ENCODE peak calls at places on chromosomes 1 and 21, in seven cellular contexts. K is fibroblast of lung; G is A549; H is epithelial cell of esophagus; N is pancreas; C is AG09319; D is CD8-positive, alpha-beta T cell. W is an unnamed sample.

GRCh38 chr21:42347601-42348327 is 3.0 kb downstream of the TFF2 start:
- DNase-seq in H (no peak), K (no peak), N (no peak), C (no peak), G (no peak), D (no peak), W (no peak)

GRCh38 chr1:50700226-50701020 is 259.6 kb downstream of the FAF1 start:
- DNase-seq in C (no peak), G (no peak), H (no peak), D (no peak), K (no peak), N (no peak), W (no peak)

GRCh38 chr1:11898831-11899467 is 27.3 kb downstream of the KIAA2013 start:
- DNase-seq in C (no peak), K (no peak), N (no peak), H (peak; percentile 24), D (no peak), G (no peak), W (no peak)

GRCh38 chr1:168819668-168820067 is 90.7 kb upstream of the DPT start:
- DNase-seq in C (no peak), H (no peak), G (no peak), K (no peak), N (no peak), D (no peak), W (no peak)

GRCh38 chr1:93603106-93603505 is 78.5 kb downstream of the BCAR3 start:
- DNase-seq in G (no peak), K (no peak), N (no peak), H (no peak), C (no peak), D (no peak), W (no peak)

GRCh38 chr1:161676441-161676840 is 13.5 kb downstream of the FCGR2B start:
- DNase-seq in C (no peak), K (no peak), N (no peak), D (no peak), G (no peak), H (no peak), W (no peak)

GRCh38 chr1:99441234-99442095 is 177.2 kb downstream of the PLPPR4 start:
- DNase-seq in H (peak; percentile 2), C (no peak), D (no peak), N (no peak), K (peak; percentile 22), G (no peak), W (no peak)

GRCh38 chr1:198686069-198686728 is 47.4 kb downstream of the PTPRC start:
- DNase-seq in C (no peak), K (peak; percentile 72), N (no peak), D (no peak), G (peak; percentile 30), H (peak; percentile 55), W (no peak)

GRCh38 chr1:161119017-161119378 is 1.1 kb downstream of the NIT1 start:
- DNase-seq in G (no peak), N (peak; percentile 53), C (no peak), K (no peak), D (no peak), H (peak; percentile 35), W (peak; percentile 52)

GRCh38 chr1:202010042-202011015 is at the start of gene ELF3:
- DNase-seq in H (peak; percentile 90), C (no peak), G (peak; percentile 100), K (no peak), N (peak; percentile 97), D (no peak), W (no peak)

GRCh38 chr1:1223321-1223720 is 8.5 kb downstream of the SDF4 start:
- DNase-seq in H (no peak), C (no peak), G (no peak), K (no peak), N (no peak), D (no peak), W (no peak)

GRCh38 chr1:153639280-153639679 is 5.4 kb downstream of the CHTOP start:
- DNase-seq in C (no peak), D (no peak), N (no peak), H (no peak), K (no peak), G (no peak), W (no peak)

GRCh38 chr21:46096997-46097825 is 701 bp upstream of the COL6A2 start:
- DNase-seq in D (peak; percentile 10), C (no peak), N (no peak), K (peak; percentile 40), H (no peak), G (no peak), W (peak; percentile 17)

GRCh38 chr21:17463441-17463840 is 49.4 kb upstream of the CXADR start:
- DNase-seq in H (peak; percentile 70), N (no peak), C (peak; percentile 64), G (peak; percentile 30), D (no peak), K (peak; percentile 71), W (no peak)

GRCh38 chr1:158068918-158069317 is 75.5 kb downstream of the KIRREL1 start:
- DNase-seq in C (no peak), G (no peak), H (no peak), N (no peak), K (no peak), D (no peak), W (no peak)

GRCh38 chr1:171739646-171740045 is 2.2 kb downstream of the VAMP4 start:
- DNase-seq in H (peak; percentile 16), K (peak; percentile 45), C (no peak), D (no peak), G (no peak), N (no peak), W (no peak)

GRCh38 chr1:76901158-76901767 is 34.0 kb downstream of the ST6GALNAC5 start:
- DNase-seq in H (peak; percentile 76), C (no peak), G (peak; percentile 43), D (peak; percentile 26), N (no peak), K (peak; percentile 60), W (no peak)

GRCh38 chr21:25934771-25935224 is 200.0 kb downstream of the GABPA start:
- DNase-seq in C (peak; percentile 67), N (peak; percentile 62), H (peak; percentile 97), G (peak; percentile 58), D (no peak), K (peak; percentile 97), W (peak; percentile 84)

GRCh38 chr1:223732993-223733798 is 20.9 kb downstream of the CAPN2 start:
- DNase-seq in C (no peak), N (no peak), K (peak; percentile 56), H (no peak), G (no peak), D (no peak), W (peak; percentile 47)

GRCh38 chr21:45378258-45378966 is 26.6 kb upstream of the COL18A1 start:
- DNase-seq in N (peak; percentile 8), G (peak; percentile 43), H (no peak), D (no peak), C (peak; percentile 86), K (peak; percentile 37), W (no peak)

DNA sequence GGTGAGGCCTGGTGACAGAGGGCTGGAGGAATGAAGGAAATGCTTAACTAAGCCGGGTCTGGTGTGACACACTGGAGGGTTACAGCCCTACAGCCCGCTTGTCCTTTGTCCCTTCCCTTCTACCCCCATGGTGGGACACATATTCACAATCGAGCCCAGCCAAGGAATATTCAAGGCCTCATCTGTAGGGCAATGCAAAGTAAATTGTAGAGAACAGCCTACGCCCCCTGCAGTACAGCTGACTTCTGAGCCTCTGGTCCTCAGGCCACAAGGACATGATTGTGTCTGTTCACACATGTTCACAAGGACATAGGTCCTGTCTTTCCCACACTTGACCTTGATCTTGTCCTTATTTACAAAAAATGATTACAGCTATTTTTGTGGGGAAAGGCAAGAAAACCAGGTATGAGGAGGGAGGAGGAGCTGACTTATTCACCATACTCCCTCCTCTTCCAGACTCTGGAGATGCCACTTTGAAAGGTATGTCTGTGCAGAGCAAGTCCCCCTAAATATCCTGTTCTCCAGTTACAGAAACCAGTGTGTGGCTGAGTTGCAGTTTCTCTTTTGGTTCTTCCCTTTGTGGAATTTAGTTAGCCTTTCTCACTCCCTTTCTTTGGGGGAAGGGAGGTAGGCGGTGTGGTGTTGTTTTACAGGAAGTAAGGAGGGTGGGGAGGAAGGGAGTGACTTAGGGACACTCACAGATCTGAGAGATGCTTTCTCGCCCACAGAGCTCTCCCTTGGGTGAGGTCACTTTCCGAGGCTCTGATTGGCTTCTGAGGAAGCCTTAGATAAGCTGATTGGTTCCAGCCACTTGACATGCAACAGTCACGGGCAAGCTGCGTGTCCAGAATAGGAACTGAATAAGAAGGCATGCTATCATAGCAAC is 14.6 kb downstream of the POLR3GL start:
- DNase-seq in G (peak; percentile 82), H (peak; percentile 100), N (peak; percentile 85), K (peak; percentile 100), C (peak; percentile 99), D (peak; percentile 79), W (peak; percentile 98)
- TF ChIP-seq CTCF in G (no peak), H (peak; percentile 25), N (no peak), K (peak; percentile 41), C (peak; percentile 27), D (peak; percentile 27), W (peak; percentile 28)

GRCh38 chr1:243280571-243281129 is 24.8 kb downstream of the SDCCAG8 start:
- DNase-seq in H (no peak), G (no peak), N (no peak), D (no peak), K (no peak), C (no peak), W (no peak)
- TF ChIP-seq CTCF in H (no peak), G (no peak), N (no peak), D (no peak), K (no peak), C (no peak), W (no peak)

GRCh38 chr1:178093150-178093957 is 550 bp upstream of the RASAL2 start:
- DNase-seq in D (peak; percentile 11), G (peak; percentile 96), H (peak; percentile 98), C (peak; percentile 91), N (peak; percentile 94), K (peak; percentile 96), W (peak; percentile 95)
- TF ChIP-seq CTCF in D (no peak), G (peak; percentile 14), H (peak; percentile 17), C (peak; percentile 17), N (no peak), K (peak; percentile 30), W (peak; percentile 14)

DNA sequence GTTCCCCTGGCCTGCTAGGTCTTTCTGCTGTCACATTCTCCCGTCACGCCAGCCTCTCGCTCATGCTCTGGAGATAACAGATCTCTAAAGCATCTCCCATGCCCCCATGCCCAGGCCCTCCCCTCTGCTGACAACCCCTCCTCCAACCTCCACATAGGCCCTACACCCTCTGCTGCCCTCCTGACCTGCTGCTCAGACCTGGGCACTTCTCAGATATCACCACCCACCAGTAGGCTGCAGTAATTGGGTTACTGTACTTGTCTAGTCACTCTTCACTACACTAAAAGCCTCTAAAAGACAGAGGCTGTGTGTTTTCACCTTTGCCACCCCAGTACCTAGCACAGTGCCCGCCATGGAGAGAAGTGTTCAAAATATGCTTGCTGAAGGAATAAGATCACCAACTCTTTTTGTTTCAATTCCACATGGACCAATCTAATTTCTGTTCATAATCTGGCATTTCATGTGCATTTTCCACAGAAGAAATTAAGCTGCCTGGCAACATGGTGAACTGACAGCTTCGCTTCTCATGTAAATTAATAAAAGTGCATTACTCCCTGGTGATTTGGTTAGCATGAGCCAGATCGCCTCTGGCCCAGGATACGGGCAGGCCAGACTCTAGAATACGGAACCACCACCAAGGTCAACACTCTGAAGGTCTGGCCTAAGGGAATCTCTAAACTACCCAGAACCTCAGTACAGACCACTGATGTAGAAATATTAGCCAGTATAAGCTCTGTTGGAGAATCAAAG is 20.7 kb downstream of the LBR start:
- DNase-seq in C (no peak), N (no peak), H (no peak), D (no peak), G (no peak), K (no peak), W (no peak)
- TF ChIP-seq CTCF in C (no peak), N (no peak), H (no peak), D (no peak), G (no peak), K (no peak), W (no peak)